ENCODE peak calls at places on chromosome 2, in seven cellular contexts. B is transverse colon; Z is naive thymus-derived CD4-positive, alpha-beta T cell; U is endodermal cell; G is SJSA1; T is body of pancreas; J is BE2C. L is an unnamed sample. For H3K36me3 and H3K27me3, the result is how much of the 10 kb centered on the place peaks cover.

GRCh38 chr2:147630585-147630984 is 214.2 kb upstream of the ACVR2A start:
- DNase-seq in T (no peak), B (no peak), J (no peak), G (no peak), Z (no peak), U (no peak), L (no peak)

GRCh38 chr2:97732436-97733340 is 19.3 kb downstream of the ZAP70 start:
- DNase-seq in Z (no peak), G (no peak), J (no peak), T (no peak), B (no peak), U (no peak), L (no peak)

GRCh38 chr2:29114841-29115609 is at the start of gene CLIP4:
- DNase-seq in G (no peak), B (peak), U (peak), J (peak), T (peak), Z (peak), L (peak)

GRCh38 chr2:153047220-153047619 is 328.8 kb downstream of the ARL6IP6 start:
- DNase-seq in U (no peak), B (no peak), G (no peak), Z (no peak), T (no peak), J (no peak), L (no peak)

GRCh38 chr2:164811826-164812225 is 29.8 kb downstream of the COBLL1 start:
- DNase-seq in J (no peak), B (no peak), T (no peak), Z (no peak), U (no peak), G (no peak), L (no peak)

GRCh38 chr2:223914349-223914748 is 30.8 kb downstream of the WDFY1 start:
- DNase-seq in J (no peak), B (no peak), G (no peak), U (no peak), T (no peak), Z (no peak), L (no peak)

GRCh38 chr2:169839954-169840746 is 12.9 kb downstream of the UBR3 start:
- DNase-seq in G (no peak), U (no peak), T (no peak), B (no peak), Z (no peak), J (no peak), L (peak)

GRCh38 chr2:12819098-12819465 is 102.3 kb downstream of the TRIB2 start:
- DNase-seq in J (peak), B (peak), Z (no peak), G (peak), U (no peak), T (peak), L (no peak)

GRCh38 chr2:20584045-20584636 is 66.8 kb downstream of the HS1BP3 start:
- DNase-seq in J (peak), U (no peak), T (no peak), Z (no peak), B (no peak), G (no peak), L (no peak)

GRCh38 chr2:187586091-187586632 is 31.9 kb upstream of the TFPI start:
- DNase-seq in G (no peak), J (no peak), Z (peak), U (no peak), B (no peak), T (no peak), L (no peak)

GRCh38 chr2:80073134-80073561 is 231.4 kb downstream of the LRRTM1 start:
- DNase-seq in J (peak), Z (peak), B (peak), U (peak), T (peak), G (peak), L (peak)

GRCh38 chr2:95327861-95328260 is 30.7 kb downstream of the KCNIP3 start:
- DNase-seq in T (no peak), J (no peak), B (no peak), U (no peak), Z (no peak), G (no peak), L (no peak)

GRCh38 chr2:238106698-238107524 is 6.8 kb downstream of the ESPNL start:
- DNase-seq in J (peak), U (peak), Z (no peak), T (no peak), B (peak), G (no peak), L (peak)

GRCh38 chr2:151423760-151424159 is 14.1 kb downstream of the RIF1 start:
- DNase-seq in G (no peak), B (no peak), U (no peak), Z (peak), T (no peak), J (no peak), L (no peak)

GRCh38 chr2:151417650-151418049 is 7.9 kb downstream of the RIF1 start:
- DNase-seq in T (no peak), U (no peak), Z (no peak), B (no peak), G (no peak), J (no peak), L (no peak)

GRCh38 chr2:151422917-151423439 is 13.3 kb downstream of the RIF1 start:
- DNase-seq in Z (no peak), T (no peak), B (no peak), G (no peak), J (no peak), U (no peak), L (no peak)
- H3K36me3 ChIP-seq in Z (under half), T (under half), B (under half), G (half or more), J (under half), U (half or more), L (under half)

GRCh38 chr2:121903037-121903689 is 147.7 kb downstream of the TSN start:
- DNase-seq in B (peak), G (no peak), T (no peak), U (no peak), J (no peak), Z (no peak), L (peak)
- H3K4me3 ChIP-seq in B (no peak), G (no peak), T (no peak), U (no peak), J (no peak), Z (no peak), L (no peak)

DNA sequence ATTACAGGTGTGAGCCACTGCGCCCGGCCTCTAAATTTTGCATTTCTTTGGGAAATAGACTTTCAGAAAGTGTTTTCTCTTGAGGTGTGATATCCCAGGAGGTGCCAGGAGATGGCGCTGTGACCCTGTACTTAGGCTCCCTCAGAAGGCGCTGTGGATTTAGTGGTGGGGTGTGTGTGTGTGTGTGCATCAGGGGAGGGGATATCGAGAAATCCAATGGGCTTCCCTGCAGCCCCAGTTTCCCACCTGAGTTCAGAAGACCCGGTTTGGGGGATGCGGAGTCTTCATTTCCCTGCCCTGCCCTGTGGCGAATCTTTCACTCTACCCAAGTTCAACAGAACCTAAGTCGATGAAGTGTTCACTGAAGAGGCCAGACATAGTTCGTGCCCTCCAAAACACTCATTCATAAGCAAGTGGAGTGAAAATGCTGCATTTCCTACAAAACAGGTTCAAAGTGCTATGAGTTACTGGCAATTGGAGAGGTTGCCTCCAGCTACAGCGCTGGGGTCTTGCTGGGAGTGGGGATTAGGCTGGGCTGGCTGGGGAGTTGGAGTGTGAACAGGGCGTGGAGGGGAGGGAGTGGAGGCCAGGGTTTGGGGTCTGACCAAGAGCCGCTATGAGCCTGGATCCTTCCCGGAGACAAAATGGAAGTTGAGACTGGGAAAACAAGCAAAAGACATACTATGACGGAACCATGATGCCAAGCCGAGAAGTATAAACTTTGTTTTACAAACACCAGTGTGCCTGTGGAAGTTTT is 6.5 kb upstream of the WNT6 start:
- DNase-seq in G (no peak), U (peak), J (peak), B (peak), T (peak), Z (peak), L (peak)
- H3K27me3 ChIP-seq in G (under half), U (half or more), J (under half), B (half or more), T (under half), Z (under half), L (half or more)

GRCh38 chr2:218244204-218244603 is 16.6 kb upstream of the GPBAR1 start:
- DNase-seq in Z (no peak), T (no peak), G (no peak), J (no peak), U (no peak), B (no peak), L (no peak)
- H3K36me3 ChIP-seq in Z (under half), T (under half), G (half or more), J (half or more), U (half or more), B (half or more), L (half or more)

GRCh38 chr2:112947374-112947773 is 30.4 kb upstream of the IL36G start:
- DNase-seq in J (no peak), B (no peak), U (no peak), T (no peak), Z (no peak), G (no peak), L (no peak)
- H3K4me3 ChIP-seq in J (no peak), B (no peak), U (no peak), T (no peak), Z (no peak), G (no peak), L (no peak)

GRCh38 chr2:118848381-118849225 is 1.2 kb upstream of the EN1 start:
- DNase-seq in T (no peak), Z (no peak), J (no peak), U (peak), G (no peak), B (no peak), L (peak)

GRCh38 chr2:118850901-118851268 is 3.4 kb upstream of the EN1 start:
- DNase-seq in Z (no peak), U (no peak), B (no peak), J (no peak), G (peak), T (no peak), L (peak)

GRCh38 chr2:118849226-118850170 is 2.0 kb upstream of the EN1 start:
- DNase-seq in J (no peak), G (no peak), U (peak), Z (no peak), T (no peak), B (no peak), L (peak)

GRCh38 chr2:118851650-118852049 is 4.2 kb upstream of the EN1 start:
- DNase-seq in B (no peak), G (peak), T (no peak), J (no peak), Z (no peak), U (peak), L (peak)

GRCh38 chr2:118850171-118850900 is 2.9 kb upstream of the EN1 start:
- DNase-seq in T (no peak), U (peak), B (no peak), Z (no peak), J (no peak), G (peak), L (peak)
- H3K27me3 ChIP-seq in T (under half), U (half or more), B (half or more), Z (under half), J (half or more), G (under half), L (half or more)

GRCh38 chr2:158665536-158666302 is 129.4 kb upstream of the DAPL1 start:
- DNase-seq in B (no peak), T (no peak), U (no peak), J (peak), Z (no peak), G (no peak), L (no peak)
- H3K36me3 ChIP-seq in B (under half), T (under half), U (half or more), J (under half), Z (under half), G (half or more), L (under half)

DNA sequence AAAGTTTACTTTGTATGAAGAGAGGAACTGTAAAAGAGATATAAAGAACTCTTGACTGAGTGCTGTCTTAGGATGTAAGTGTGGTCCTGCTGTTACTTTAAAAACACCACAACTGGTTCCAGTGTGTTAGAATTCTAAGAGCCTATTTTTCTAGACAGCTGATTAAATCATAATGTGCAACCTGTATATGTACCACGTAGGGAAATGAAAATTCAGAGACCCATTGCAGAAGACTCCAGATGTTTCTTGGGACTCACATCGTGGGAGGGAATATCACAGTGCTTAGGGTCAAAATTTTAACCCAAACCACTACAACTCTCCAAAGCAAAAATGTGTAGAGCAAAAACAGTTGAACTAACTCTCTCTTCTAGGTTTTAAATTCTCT is 173.1 kb upstream of the RBMS1 start:
- DNase-seq in T (no peak), U (no peak), G (no peak), B (no peak), J (no peak), Z (no peak), L (no peak)
- H3K4me3 ChIP-seq in T (no peak), U (no peak), G (no peak), B (no peak), J (peak), Z (no peak), L (no peak)

DNA sequence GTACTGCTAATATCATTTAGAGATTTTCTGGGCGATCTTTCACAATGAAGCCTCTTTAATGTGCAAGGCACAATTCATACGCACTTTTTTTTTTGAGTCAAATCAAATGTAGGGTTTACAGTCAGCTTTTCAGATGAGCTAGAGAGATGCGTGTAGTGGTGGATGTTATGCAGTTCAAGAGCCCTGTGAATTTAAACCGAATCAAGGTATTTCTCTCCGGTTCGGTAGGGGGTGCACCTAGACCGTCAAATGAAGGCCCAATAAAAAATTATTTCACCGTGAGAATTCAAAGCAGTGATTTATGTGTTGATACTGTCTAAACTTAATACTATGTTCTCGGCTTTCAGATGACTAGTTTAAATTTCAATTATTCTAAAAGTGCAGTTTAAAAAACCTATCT is 1.1 kb downstream of the PTH2R start:
- DNase-seq in G (no peak), Z (no peak), U (peak), J (peak), T (peak), B (no peak), L (peak)
- H3K27me3 ChIP-seq in G (half or more), Z (under half), U (under half), J (under half), T (under half), B (half or more), L (under half)

DNA sequence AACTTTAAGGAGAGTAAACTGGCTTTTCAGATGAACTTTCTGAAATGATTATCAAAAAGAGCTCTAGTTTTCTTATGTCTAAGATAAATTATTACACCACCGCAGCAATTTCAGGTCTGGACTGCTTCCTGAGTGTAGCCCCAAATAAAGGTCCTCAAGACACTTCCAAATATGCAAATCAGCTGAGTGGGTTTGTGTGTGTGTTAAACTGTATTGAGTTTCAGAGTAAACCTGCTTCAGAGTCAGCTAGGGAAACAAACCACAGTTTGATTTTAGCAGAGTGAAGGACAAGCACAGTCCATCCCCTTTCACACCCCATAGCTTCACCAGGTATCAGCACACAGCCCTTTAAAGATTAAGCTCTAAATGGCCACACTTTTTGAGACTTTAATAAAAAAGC is 168.7 kb downstream of the NRXN1 start:
- DNase-seq in B (no peak), J (no peak), Z (no peak), G (no peak), T (no peak), U (no peak), L (no peak)
- H3K36me3 ChIP-seq in B (under half), J (under half), Z (under half), G (under half), T (under half), U (under half), L (under half)

L was measured in H7.